ENCODE peak calls at places on chromosomes 4 and X, in ten cellular contexts. S is heart left ventricle, M is suprapubic skin, K is right lobe of liver, G is tibial nerve, P is ovary, A is endothelial cell of umbilical vein, D is IMR-90, X is esophagus squamous epithelium, N is K562. R is an unnamed sample.

GRCh38 chr4:116143221-116143620 is 942.2 kb downstream of the TRAM1L1 start:
- DNase-seq in S (no peak), N (no peak), P (no peak), K (no peak), X (no peak), A (no peak), G (no peak), M (no peak), D (no peak), R (no peak)

GRCh38 chrX:13797512-13797911 is 19.4 kb downstream of the GPM6B start:
- DNase-seq in M (no peak), G (no peak), X (no peak), S (no peak), P (no peak), K (no peak), A (no peak), D (no peak), N (no peak), R (no peak)

GRCh38 chrX:98067611-98068010 is 1183.9 kb downstream of the RPA4 start:
- DNase-seq in G (no peak), P (no peak), X (no peak), D (peak), A (no peak), S (no peak), N (no peak), M (no peak), K (no peak), R (no peak)

GRCh38 chr4:183635333-183635732 is 23.7 kb downstream of the RWDD4 start:
- DNase-seq in S (no peak), N (no peak), D (no peak), K (no peak), X (no peak), A (no peak), P (peak), M (no peak), G (no peak), R (no peak)

GRCh38 chr4:1008840-1009646 is 2.4 kb upstream of the FGFRL1 start:
- DNase-seq in P (no peak), X (no peak), G (no peak), A (peak), M (no peak), N (no peak), K (peak), S (peak), D (no peak), R (peak)

GRCh38 chrX:20372533-20372932 is 105.8 kb upstream of the RPS6KA3 start:
- DNase-seq in A (no peak), G (no peak), D (no peak), K (no peak), S (no peak), M (no peak), X (no peak), P (no peak), N (no peak), R (no peak)

GRCh38 chrX:63754141-63754859 is 30.7 kb downstream of the ARHGEF9 start:
- DNase-seq in K (peak), S (peak), X (no peak), P (no peak), G (no peak), A (peak), N (no peak), M (no peak), D (peak), R (peak)

GRCh38 chr4:621296-622070 is 3.9 kb upstream of the PDE6B start:
- DNase-seq in N (no peak), P (peak), K (peak), A (no peak), S (no peak), D (no peak), M (peak), X (no peak), G (no peak), R (no peak)

GRCh38 chr4:94575652-94576051 is 123.9 kb downstream of the PDLIM5 start:
- DNase-seq in N (no peak), A (no peak), X (no peak), S (no peak), P (no peak), G (no peak), D (no peak), K (no peak), M (no peak), R (no peak)

GRCh38 chr4:2799971-2800690 is 7.2 kb downstream of the SH3BP2 start:
- DNase-seq in G (no peak), P (peak), D (no peak), M (peak), S (peak), X (no peak), K (peak), N (no peak), A (no peak), R (peak)
- H3K4me3 ChIP-seq in G (peak), P (no peak), D (no peak), M (peak), S (peak), X (peak), K (peak), N (no peak), A (no peak), R (no peak)

DNA sequence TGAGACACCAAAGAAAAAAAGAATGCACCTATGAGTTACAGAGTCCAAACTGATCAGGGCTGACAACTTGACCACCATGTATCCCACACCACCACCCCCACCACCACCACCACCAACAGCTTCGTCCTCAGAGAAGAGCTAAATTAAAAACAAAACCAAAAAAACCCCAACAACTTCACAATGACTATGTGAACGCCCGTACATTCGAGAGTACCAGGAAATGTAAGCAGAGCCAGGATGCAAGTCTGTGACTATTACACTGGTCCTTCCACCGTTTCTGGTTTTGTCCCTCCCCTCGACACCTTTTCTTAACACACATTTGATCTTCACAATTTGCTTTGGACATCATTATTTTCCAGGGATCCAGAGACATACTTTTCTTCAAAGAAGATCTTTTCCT is 51.0 kb downstream of the WFS1 start:
- DNase-seq in A (no peak), S (no peak), K (no peak), P (no peak), G (no peak), N (no peak), X (no peak), D (no peak), M (no peak), R (no peak)
- TF ChIP-seq POLR2A in A (no peak), S (no peak), K (no peak), P (no peak), G (no peak), N (no peak), X (no peak), D (no peak), M (no peak), R (no peak)

GRCh38 chr4:182144621-182145359 is 98.4 kb upstream of the TENM3 start:
- DNase-seq in A (no peak), M (no peak), X (no peak), S (no peak), P (no peak), G (no peak), K (no peak), D (peak), N (no peak), R (no peak)
- H3K27ac ChIP-seq in A (no peak), M (no peak), X (no peak), S (no peak), P (no peak), G (peak), K (no peak), D (peak), N (no peak), R (no peak)

GRCh38 chrX:77894921-77895886 is at the start of gene MAGT1:
- DNase-seq in P (peak), A (peak), N (peak), K (peak), D (peak), M (peak), G (peak), X (peak), S (peak), R (peak)

GRCh38 chrX:77901506-77901905 is 2.2 kb downstream of the COX7B start:
- DNase-seq in S (no peak), M (no peak), N (no peak), P (no peak), A (no peak), G (no peak), D (no peak), K (no peak), X (no peak), R (no peak)

GRCh38 chrX:77899081-77899828 is at the start of gene COX7B:
- DNase-seq in M (peak), A (peak), G (peak), P (peak), S (peak), D (peak), K (peak), N (peak), X (no peak), R (peak)

GRCh38 chrX:77900688-77901087 is 1.4 kb downstream of the COX7B start:
- DNase-seq in M (no peak), A (no peak), D (no peak), K (no peak), S (no peak), N (no peak), P (no peak), X (no peak), G (no peak), R (no peak)
- H3K4me3 ChIP-seq in M (peak), A (peak), D (no peak), K (peak), S (peak), N (peak), P (peak), X (peak), G (no peak), R (no peak)

GRCh38 chrX:47235691-47236103 is 2.9 kb downstream of the USP11 start:
- DNase-seq in X (no peak), M (no peak), K (no peak), D (peak), N (no peak), G (no peak), A (no peak), S (no peak), P (no peak), R (no peak)

GRCh38 chrX:47234583-47234982 is 1.8 kb downstream of the USP11 start:
- DNase-seq in X (no peak), P (no peak), D (peak), A (no peak), M (no peak), N (no peak), K (no peak), G (no peak), S (no peak), R (no peak)

GRCh38 chrX:47232197-47232802 is 509 bp upstream of the USP11 start:
- DNase-seq in A (peak), S (no peak), M (peak), K (no peak), P (peak), D (no peak), G (no peak), X (no peak), N (no peak), R (no peak)

GRCh38 chrX:47232803-47233332 is at the start of gene USP11:
- DNase-seq in S (peak), M (peak), A (no peak), D (peak), N (peak), P (peak), X (no peak), G (no peak), K (no peak), R (no peak)

GRCh38 chrX:47233333-47234113 is 714 bp downstream of the USP11 start:
- DNase-seq in P (peak), S (peak), K (peak), A (peak), X (peak), N (peak), D (peak), G (peak), M (peak), R (peak)
- TF ChIP-seq POLR2A in P (peak), S (peak), K (peak), A (peak), X (peak), N (peak), D (peak), G (peak), M (peak), R (peak)

GRCh38 chrX:18888281-18888680 is 95.6 kb downstream of the PHKA2 start:
- DNase-seq in P (no peak), M (no peak), S (no peak), X (no peak), N (no peak), G (no peak), D (no peak), K (no peak), A (no peak), R (no peak)

GRCh38 chrX:18887821-18888205 is 96.1 kb downstream of the PHKA2 start:
- DNase-seq in P (no peak), S (no peak), N (no peak), X (no peak), A (no peak), M (no peak), G (no peak), D (no peak), K (no peak), R (no peak)

GRCh38 chrX:18886344-18887161 is 97.4 kb downstream of the PHKA2 start:
- DNase-seq in A (peak), M (peak), S (peak), N (peak), G (peak), D (peak), X (no peak), K (peak), P (peak), R (peak)

GRCh38 chrX:18886005-18886343 is 97.9 kb downstream of the PHKA2 start:
- DNase-seq in A (no peak), G (no peak), M (no peak), D (no peak), K (no peak), X (no peak), S (no peak), N (no peak), P (no peak), R (no peak)

DNA sequence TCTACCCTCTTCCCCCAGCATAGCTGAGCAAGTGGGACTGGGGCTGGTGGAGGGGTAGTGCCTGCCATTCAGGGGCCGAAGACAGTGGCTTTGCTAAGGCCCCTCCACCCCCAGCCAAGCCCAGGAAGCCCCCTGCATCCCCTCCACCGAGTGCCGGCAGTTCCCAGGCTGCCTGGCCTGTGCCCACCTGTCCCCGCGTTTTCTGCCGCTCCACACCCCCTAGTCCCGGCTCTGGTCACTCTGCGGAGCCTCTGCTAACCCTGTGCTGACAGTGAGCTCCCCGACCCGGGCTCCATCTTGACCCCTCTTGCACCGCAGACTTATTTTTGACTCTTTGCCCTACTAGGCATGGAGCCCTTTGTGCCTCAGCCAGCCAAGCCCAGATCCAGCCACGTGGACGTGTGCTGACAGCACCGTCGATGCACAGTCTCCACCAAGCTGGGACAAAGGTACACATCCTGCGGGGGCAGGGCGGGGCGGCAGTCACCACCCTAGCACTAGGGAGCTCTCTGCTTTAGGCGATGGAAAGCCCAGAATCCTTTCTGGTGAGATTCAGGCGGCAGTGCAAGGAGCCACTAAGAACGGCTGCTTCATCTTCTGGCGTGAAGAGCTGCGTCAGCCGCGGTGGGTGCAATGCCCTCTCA is 96.6 kb downstream of the PHKA2 start:
- DNase-seq in M (no peak), D (no peak), A (no peak), S (peak), N (no peak), P (no peak), X (no peak), K (peak), G (no peak), R (no peak)
- H3K27ac ChIP-seq in M (peak), D (no peak), A (no peak), S (peak), N (no peak), P (no peak), X (peak), K (peak), G (peak), R (peak)

GRCh38 chr4:182261651-182262223 is 18.5 kb downstream of the TENM3 start:
- DNase-seq in A (no peak), K (no peak), X (no peak), D (no peak), M (no peak), G (no peak), S (no peak), P (no peak), N (no peak), R (no peak)
- H3K4me3 ChIP-seq in A (no peak), K (no peak), X (no peak), D (no peak), M (no peak), G (no peak), S (no peak), P (no peak), N (no peak), R (no peak)